ENCODE peak calls at places on chromosomes 2 and 18, in six cellular contexts. R, J, Q, S, C and Z are unnamed samples.

GRCh38 chr2:127577503-127577902 is 42.0 kb downstream of the MYO7B start:
- DNase-seq in J (no peak), R (no peak), S (no peak), C (no peak), Q (no peak), Z (no peak)

GRCh38 chr2:223545830-223546229 is 56.3 kb downstream of the SCG2 start:
- DNase-seq in C (no peak), Q (no peak), R (no peak), S (no peak), J (no peak), Z (no peak)

GRCh38 chr2:165390875-165391274 is 78.6 kb upstream of the CSRNP3 start:
- DNase-seq in Q (no peak), R (no peak), C (no peak), S (no peak), J (no peak), Z (no peak)

GRCh38 chr2:40760071-40760666 is 308.3 kb upstream of the SLC8A1 start:
- DNase-seq in S (peak; percentile 9), R (peak; percentile 58), C (no peak), J (no peak), Q (no peak), Z (peak; percentile 21)

GRCh38 chr2:60215295-60215990 is 338.0 kb downstream of the BCL11A start:
- DNase-seq in C (no peak), Q (no peak), R (no peak), J (no peak), S (no peak), Z (no peak)

GRCh38 chr2:18583905-18584607 is 5.3 kb downstream of the NT5C1B start:
- DNase-seq in C (no peak), Q (peak; percentile 3), J (no peak), S (no peak), R (no peak), Z (no peak)

GRCh38 chr2:54584598-54584997 is 128.5 kb downstream of the SPTBN1 start:
- DNase-seq in R (no peak), Q (no peak), J (no peak), C (no peak), S (no peak), Z (no peak)

GRCh38 chr18:429030-429429 is 71.5 kb downstream of the COLEC12 start:
- DNase-seq in Q (no peak), J (no peak), C (no peak), R (peak; percentile 47), S (no peak), Z (no peak)

GRCh38 chr18:74468547-74469014 is 11.5 kb upstream of the DIPK1C start:
- DNase-seq in Q (no peak), C (no peak), R (peak; percentile 73), S (peak; percentile 47), J (no peak), Z (no peak)

GRCh38 chr2:31271851-31272267 is 37.9 kb downstream of the EHD3 start:
- DNase-seq in Q (no peak), C (no peak), S (no peak), J (no peak), R (no peak), Z (no peak)

GRCh38 chr2:109128048-109128465 is 948 bp upstream of the SH3RF3 start:
- DNase-seq in J (peak; percentile 81), Q (peak; percentile 58), C (no peak), R (peak; percentile 94), S (peak; percentile 80), Z (peak; percentile 42)

GRCh38 chr2:235852528-235852920 is 315.7 kb downstream of the GBX2 start:
- DNase-seq in C (no peak), J (no peak), S (no peak), Q (no peak), R (no peak), Z (no peak)

GRCh38 chr2:127619901-127620705 is 25.9 kb upstream of the GPR17 start:
- DNase-seq in S (no peak), C (no peak), Q (no peak), J (no peak), R (no peak), Z (no peak)

GRCh38 chr18:75216926-75217303 is 6.3 kb downstream of the TSHZ1 start:
- DNase-seq in R (no peak), C (no peak), Q (no peak), S (no peak), J (no peak), Z (no peak)

GRCh38 chr2:146806295-146807005 is 1038.4 kb upstream of the ACVR2A start:
- DNase-seq in S (peak; percentile 31), Q (no peak), J (no peak), R (peak; percentile 56), C (no peak), Z (no peak)

GRCh38 chr2:72921866-72922265 is 4.5 kb downstream of the EMX1 start:
- DNase-seq in Q (no peak), C (no peak), S (no peak), J (no peak), R (no peak), Z (no peak)

GRCh38 chr2:98804736-98805135 is 73.8 kb upstream of the MGAT4A start:
- DNase-seq in C (no peak), R (no peak), J (no peak), S (no peak), Q (no peak), Z (no peak)

GRCh38 chr18:78430171-78430857 is 549.3 kb upstream of the SALL3 start:
- DNase-seq in Q (no peak), S (no peak), R (no peak), J (no peak), C (no peak), Z (no peak)

GRCh38 chr2:236847538-236848263 is 238.0 kb upstream of the COPS8 start:
- DNase-seq in Q (no peak), R (no peak), S (no peak), C (no peak), J (no peak), Z (no peak)

GRCh38 chr2:51960846-51961335 is 929.0 kb upstream of the NRXN1 start:
- DNase-seq in C (no peak), J (no peak), R (no peak), Q (no peak), S (no peak), Z (no peak)

GRCh38 chr18:44035554-44035953 is 645.1 kb upstream of the SETBP1 start:
- DNase-seq in C (no peak), J (no peak), R (peak; percentile 11), S (no peak), Q (no peak), Z (no peak)

GRCh38 chr2:178320011-178320410 is 125.7 kb downstream of the OSBPL6 start:
- DNase-seq in J (no peak), Q (no peak), C (no peak), R (no peak), S (no peak), Z (no peak)

GRCh38 chr2:119756837-119757236 is 2.9 kb upstream of the PTPN4 start:
- DNase-seq in J (peak; percentile 47), R (peak; percentile 89), Q (no peak), C (no peak), S (peak; percentile 67), Z (peak; percentile 26)

GRCh38 chr18:79524181-79525078 is 128.7 kb downstream of the NFATC1 start:
- DNase-seq in S (no peak), R (no peak), C (no peak), J (no peak), Q (peak; percentile 68), Z (no peak)

GRCh38 chr2:186036862-186037449 is 298.4 kb downstream of the FSIP2 start:
- DNase-seq in C (no peak), S (no peak), R (no peak), Q (no peak), J (no peak), Z (no peak)

GRCh38 chr18:51164327-51165290 is 32.9 kb downstream of the MEX3C start:
- DNase-seq in C (no peak), Q (no peak), R (peak; percentile 15), J (no peak), S (no peak), Z (no peak)
- TF ChIP-seq CTCF in C (no peak), Q (no peak), R (no peak), J (no peak), S (no peak), Z (no peak)

GRCh38 chr18:2960983-2961696 is 51.8 kb downstream of the LPIN2 start:
- DNase-seq in R (no peak), J (no peak), S (no peak), C (no peak), Q (no peak), Z (no peak)
- H3K4me3 ChIP-seq in R (no peak overlapping the region), J (no peak overlapping the region), S (no peak overlapping the region), C (no peak overlapping the region), Q (peak overlapping the region; percentile 52), Z (no peak overlapping the region)

DNA sequence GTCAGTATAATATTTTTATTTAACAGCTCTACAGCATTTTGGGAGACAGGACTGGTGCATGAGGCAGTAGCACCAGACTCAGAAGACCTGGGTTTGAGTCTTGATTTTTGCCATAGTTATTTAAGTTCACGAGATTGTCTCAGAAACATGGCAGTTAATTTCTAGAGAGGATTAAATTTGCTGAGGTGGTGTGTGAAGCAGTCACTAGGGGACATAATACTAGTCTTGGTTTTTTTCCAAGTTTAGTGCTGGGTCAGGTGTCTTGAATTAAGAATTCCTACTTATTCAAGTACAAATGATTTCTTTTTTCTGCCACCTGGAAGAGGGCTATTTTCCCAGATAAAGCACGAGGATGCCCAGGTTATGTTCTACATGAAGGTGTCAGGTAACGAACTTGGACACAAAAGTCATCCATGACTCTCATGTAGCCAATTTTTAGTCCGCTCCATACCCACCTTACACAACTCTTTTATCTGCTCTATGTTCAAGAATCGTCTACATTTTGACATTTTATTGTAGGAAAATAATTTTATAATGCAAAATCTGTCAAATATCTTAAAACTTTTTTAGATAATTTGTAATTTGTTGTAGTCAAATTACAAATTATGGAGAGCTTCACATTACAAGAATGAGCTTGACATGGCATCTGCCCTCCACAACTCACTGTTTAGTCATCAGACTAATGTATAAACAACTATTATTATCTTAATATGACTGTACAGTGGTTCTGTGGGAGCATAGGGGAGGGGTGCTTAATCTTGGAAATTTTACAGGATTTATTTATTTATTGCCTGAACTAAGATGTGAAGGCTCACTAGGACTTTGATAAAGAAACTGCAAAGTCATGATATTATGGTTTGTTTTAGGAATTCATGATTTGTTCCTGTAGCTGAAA is 1.6 kb downstream of the MARCHF7 start:
- DNase-seq in S (no peak), J (no peak), Q (no peak), C (no peak), R (peak; percentile 51), Z (no peak)
- TF ChIP-seq CTCF in S (peak; percentile 18), J (no peak), Q (no peak), C (no peak), R (no peak), Z (no peak)

DNA sequence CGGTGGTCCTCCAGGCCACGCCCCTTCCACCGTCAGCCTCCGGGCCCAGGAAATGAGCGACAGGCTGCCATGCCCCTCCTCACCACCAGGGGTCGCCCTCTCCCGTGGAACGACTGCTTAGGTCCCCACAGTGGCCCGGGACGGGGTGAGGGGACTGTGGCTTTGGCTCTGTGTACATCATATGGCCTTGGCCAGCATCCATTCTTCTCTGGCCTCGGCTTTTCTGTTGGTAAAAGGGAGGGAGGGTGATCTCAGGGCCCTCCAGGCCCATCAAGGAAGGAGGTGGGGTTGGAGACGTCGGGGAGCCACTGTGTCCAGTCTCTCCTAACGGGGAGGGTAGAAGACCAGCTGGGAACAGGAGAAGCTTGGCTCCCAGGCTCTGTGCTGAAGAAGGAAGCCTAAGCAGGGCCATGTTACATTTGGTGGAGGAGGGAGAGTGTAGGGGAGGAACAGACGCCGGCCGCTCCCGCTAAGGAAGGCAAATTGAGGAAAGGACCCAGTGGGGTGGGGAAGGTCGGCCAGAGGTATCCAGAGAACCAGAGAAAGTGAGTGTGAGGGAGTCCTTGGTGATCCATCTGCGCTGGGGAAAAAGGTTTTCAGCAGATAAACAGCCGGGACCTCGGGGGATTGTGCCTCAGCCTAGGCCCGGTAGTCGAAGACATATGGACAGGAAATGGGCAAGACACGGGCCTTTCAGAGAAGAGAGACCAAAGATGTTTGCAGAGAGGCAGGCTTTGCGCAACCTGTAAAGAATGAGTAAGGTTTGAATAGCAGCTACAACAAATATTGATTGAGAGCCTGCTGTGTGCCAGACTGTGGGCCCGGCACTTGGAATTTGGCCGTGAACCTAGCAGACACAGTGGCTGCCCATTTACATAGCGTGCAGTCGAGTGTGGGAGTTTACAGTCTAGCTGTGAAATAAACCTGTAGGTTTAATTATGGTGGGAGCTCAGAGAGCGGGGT is 2.5 kb downstream of the SH2D6 start:
- DNase-seq in Q (peak; percentile 83), R (peak; percentile 84), C (peak; percentile 38), J (peak; percentile 91), S (peak; percentile 24), Z (no peak)
- H3K4me3 ChIP-seq in Q (peak overlapping the region; percentile 39), R (peak overlapping the region; percentile 10), C (peak overlapping the region; percentile 49), J (peak overlapping the region; percentile 32), S (no peak overlapping the region), Z (no peak overlapping the region)